ENCODE peak calls at places on chromosomes 11 and 22, in five cellular contexts. Z is left lung; F is left ventricle myocardium inferior; U is sigmoid colon; B is naive thymus-derived CD4-positive, alpha-beta T cell. A is an unnamed sample.

GRCh38 chr11:134414036-134414731 is 2.1 kb upstream of the B3GAT1 start:
- DNase-seq in Z (no peak), F (no peak), U (no peak), B (no peak), A (no peak)

GRCh38 chr11:67058506-67058905 is 1.9 kb downstream of the RHOD start:
- DNase-seq in Z (no peak), F (no peak), U (no peak), B (no peak), A (no peak)

GRCh38 chr11:105298174-105298573 is 158.6 kb upstream of the CARD18 start:
- DNase-seq in Z (no peak), F (no peak), U (no peak), B (no peak), A (no peak)

GRCh38 chr22:21051836-21052400 is 6.2 kb downstream of the LRRC74B start:
- DNase-seq in Z (no peak), F (no peak), U (no peak), B (no peak), A (no peak)

GRCh38 chr11:93329936-93330445 is 551 bp upstream of the DEUP1 start:
- DNase-seq in Z (no peak), F (no peak), U (no peak), B (no peak), A (no peak)

GRCh38 chr22:41541484-41541883 is 2.8 kb downstream of the POLR3H start:
- DNase-seq in Z (no peak), F (no peak), U (no peak), B (no peak), A (no peak)

GRCh38 chr22:30565341-30565740 is 9.1 kb downstream of the GAL3ST1 start:
- DNase-seq in Z (no peak), F (no peak), U (no peak), B (no peak), A (no peak)

GRCh38 chr11:75337195-75337654 is 14.2 kb downstream of the ARRB1 start:
- DNase-seq in Z (peak; percentile 71), F (no peak), U (peak; percentile 82), B (no peak), A (no peak)

GRCh38 chr11:67071420-67072284 is 15.0 kb downstream of the RHOD start:
- DNase-seq in Z (peak; percentile 79), F (peak; percentile 80), U (peak; percentile 80), B (peak; percentile 42), A (no peak)

GRCh38 chr11:2797181-2797711 is 88.3 kb downstream of the CDKN1C start:
- DNase-seq in Z (peak; percentile 20), F (peak; percentile 7), U (peak; percentile 45), B (no peak), A (peak; percentile 10)

GRCh38 chr11:32311351-32312077 is 123.8 kb downstream of the WT1 start:
- DNase-seq in Z (no peak), F (no peak), U (no peak), B (no peak), A (no peak)

GRCh38 chr11:92046103-92046502 is 178.5 kb upstream of the FAT3 start:
- DNase-seq in Z (no peak), F (no peak), U (no peak), B (no peak), A (no peak)

GRCh38 chr22:42799462-42800405 is 57.3 kb downstream of the ARFGAP3 start:
- DNase-seq in Z (no peak), F (no peak), U (no peak), B (no peak), A (no peak)

GRCh38 chr22:38843201-38843715 is 570 bp downstream of the NPTXR start:
- DNase-seq in Z (no peak), F (peak; percentile 41), U (peak; percentile 79), B (peak; percentile 42), A (peak; percentile 83)

GRCh38 chr11:114738954-114739353 is 60.6 kb downstream of the NXPE2 start:
- DNase-seq in Z (no peak), F (no peak), U (no peak), B (no peak), A (no peak)

GRCh38 chr11:90178751-90179150 is 44.1 kb downstream of the CHORDC1 start:
- DNase-seq in Z (no peak), F (no peak), U (no peak), B (no peak), A (no peak)

GRCh38 chr22:32354360-32355351 is 3.0 kb upstream of the RFPL3 start:
- DNase-seq in Z (no peak), F (no peak), U (no peak), B (no peak), A (no peak)

GRCh38 chr11:28400236-28401100 is 292.3 kb downstream of the METTL15 start:
- DNase-seq in Z (no peak), F (no peak), U (no peak), B (no peak), A (no peak)

GRCh38 chr11:15819679-15820286 is 536.6 kb downstream of the SOX6 start:
- DNase-seq in Z (peak; percentile 75), F (peak; percentile 73), U (peak; percentile 77), B (no peak), A (peak; percentile 42)

GRCh38 chr22:21646608-21647590 is 4.8 kb downstream of the SDF2L1 start:
- DNase-seq in Z (peak; percentile 65), F (peak; percentile 67), U (peak; percentile 85), B (peak; percentile 69), A (peak; percentile 79)

GRCh38 chr22:49975543-49976389 is 15.2 kb downstream of the PIM3 start:
- DNase-seq in Z (peak; percentile 33), F (peak; percentile 12), U (peak; percentile 69), B (no peak), A (peak; percentile 25)

GRCh38 chr11:64150481-64151239 is 15.3 kb downstream of the MACROD1 start:
- DNase-seq in Z (no peak), F (peak; percentile 75), U (no peak), B (no peak), A (no peak)

GRCh38 chr11:68508425-68508824 is 47.9 kb downstream of the PPP6R3 start:
- DNase-seq in Z (no peak), F (no peak), U (no peak), B (no peak), A (no peak)

GRCh38 chr11:104573431-104573830 is 324.8 kb downstream of the CASP12 start:
- DNase-seq in Z (no peak), F (no peak), U (no peak), B (no peak), A (no peak)

GRCh38 chr11:92048415-92048814 is 176.2 kb upstream of the FAT3 start:
- DNase-seq in Z (no peak), F (no peak), U (no peak), B (no peak), A (no peak)

GRCh38 chr22:37640591-37641250 is 1.3 kb downstream of the SH3BP1 start:
- DNase-seq in Z (no peak), F (no peak), U (no peak), B (no peak), A (no peak)

GRCh38 chr11:128506384-128506783 is 81.0 kb downstream of the ETS1 start:
- DNase-seq in Z (no peak), F (no peak), U (no peak), B (no peak), A (no peak)

GRCh38 chr11:30225642-30226041 is 5.2 kb upstream of the FSHB start:
- DNase-seq in Z (no peak), F (no peak), U (no peak), B (no peak), A (no peak)

GRCh38 chr11:30228323-30228884 is 2.4 kb upstream of the FSHB start:
- DNase-seq in Z (no peak), F (no peak), U (no peak), B (no peak), A (no peak)

GRCh38 chr11:30230714-30231113 is at the start of gene FSHB:
- DNase-seq in Z (no peak), F (no peak), U (no peak), B (no peak), A (no peak)
- H3K27ac ChIP-seq in Z (no peak within 1 kb of the TSS), F (no peak within 1 kb of the TSS), U (no peak within 1 kb of the TSS), B (no peak within 1 kb of the TSS), A (no peak within 1 kb of the TSS)

DNA sequence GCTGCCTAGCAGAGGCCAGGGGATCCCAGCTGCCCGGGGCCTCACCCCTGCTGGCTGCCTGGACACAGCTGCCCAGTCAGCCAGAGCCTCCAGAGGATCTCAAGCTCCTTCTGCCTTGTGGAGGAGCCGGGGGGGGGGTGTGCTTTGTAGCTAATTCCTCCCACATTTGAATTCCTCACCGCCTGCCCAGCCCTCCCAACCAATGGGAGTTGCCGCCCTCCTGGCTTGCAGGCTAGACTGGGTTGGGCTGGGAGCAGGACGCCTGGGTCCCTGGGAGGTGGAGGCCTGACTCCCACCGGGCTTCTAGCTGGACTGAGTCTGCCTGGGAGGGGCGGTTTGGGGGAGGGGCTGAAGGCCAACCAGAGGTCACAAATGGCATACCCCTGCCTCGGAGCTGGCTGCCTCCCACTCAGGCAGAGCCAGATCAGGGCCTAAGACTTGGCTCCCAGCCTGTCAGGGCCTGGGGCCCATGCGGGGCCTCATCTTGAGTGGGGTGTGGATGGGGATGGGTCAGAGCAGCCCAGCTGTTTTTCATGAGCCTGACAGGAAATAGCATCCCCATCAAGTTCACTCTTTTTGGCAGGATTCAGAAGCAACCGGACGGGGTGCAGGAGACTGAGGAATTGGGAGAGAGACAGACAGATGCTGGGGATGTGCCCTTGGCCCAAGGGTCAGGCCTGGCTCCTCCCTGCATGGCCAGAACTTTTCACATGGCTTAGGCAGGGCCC is 29.2 kb upstream of the PDE2A start:
- DNase-seq in Z (no peak), F (peak; percentile 84), U (peak; percentile 84), B (no peak), A (peak; percentile 86)
- H3K27ac ChIP-seq in Z (peak overlapping the region; percentile 9), F (peak overlapping the region; percentile 78), U (peak overlapping the region; percentile 31), B (no peak overlapping the region), A (no peak overlapping the region)

DNA sequence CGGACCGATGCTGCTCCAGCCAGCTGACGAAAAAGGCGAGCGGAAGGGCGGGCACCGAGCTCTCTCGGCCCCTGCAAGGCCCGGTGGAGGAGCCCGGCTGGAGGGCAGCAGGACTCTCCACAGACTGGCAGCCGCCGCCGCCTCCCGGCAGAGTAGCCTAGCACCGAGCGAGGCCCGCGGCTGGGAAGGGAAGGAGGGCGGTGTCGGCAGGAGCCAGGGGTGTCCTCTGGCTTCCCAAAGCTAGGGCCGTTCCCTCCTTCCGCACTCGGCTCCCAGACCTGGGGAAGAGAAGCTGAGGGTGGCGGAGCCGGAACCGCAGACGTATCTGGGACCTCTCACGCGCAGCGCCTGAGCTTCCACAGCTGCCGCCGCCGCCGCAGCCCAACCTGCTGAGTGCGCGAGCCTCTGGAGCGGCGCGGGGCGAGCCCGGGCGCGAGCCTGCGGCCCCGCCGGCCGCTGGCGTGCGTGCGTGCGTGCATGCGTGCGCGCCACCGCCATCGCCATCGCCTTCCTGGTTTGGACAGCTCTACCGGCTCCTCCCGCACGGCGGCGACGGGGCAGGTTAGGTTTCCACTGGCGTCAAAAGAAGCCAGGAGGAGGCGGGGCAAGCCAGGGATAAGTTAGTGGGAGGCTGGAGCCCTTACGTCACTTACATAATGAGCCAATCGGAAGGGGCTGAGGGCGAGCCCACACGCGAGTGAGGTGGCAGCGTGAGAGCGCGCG is at the start of gene RAB6A:
- DNase-seq in Z (peak; percentile 100), F (peak; percentile 100), U (peak; percentile 100), B (peak; percentile 100), A (peak; percentile 99)
- H3K27ac ChIP-seq in Z (peak within 1 kb of the TSS; percentile 99), F (peak within 1 kb of the TSS; percentile 100), U (peak within 1 kb of the TSS; percentile 100), B (peak within 1 kb of the TSS; percentile 89), A (peak within 1 kb of the TSS; percentile 94)

GRCh38 chr11:86152901-86153300 is 84.0 kb upstream of the PICALM start:
- DNase-seq in Z (no peak), F (no peak), U (no peak), B (no peak), A (no peak)

GRCh38 chr11:86152006-86152862 is 83.3 kb upstream of the PICALM start:
- DNase-seq in Z (no peak), F (no peak), U (no peak), B (no peak), A (no peak)

GRCh38 chr11:86149813-86150212 is 80.9 kb upstream of the PICALM start:
- DNase-seq in Z (no peak), F (no peak), U (no peak), B (no peak), A (no peak)

GRCh38 chr11:86151188-86152005 is 82.5 kb upstream of the PICALM start:
- DNase-seq in Z (peak; percentile 42), F (peak; percentile 34), U (peak; percentile 79), B (no peak), A (peak; percentile 45)

GRCh38 chr11:86150826-86151187 is 81.9 kb upstream of the PICALM start:
- DNase-seq in Z (no peak), F (no peak), U (no peak), B (no peak), A (no peak)
- H3K27ac ChIP-seq in Z (no peak overlapping the region), F (peak overlapping the region; percentile 72), U (peak overlapping the region; percentile 71), B (no peak overlapping the region), A (no peak overlapping the region)